ENCODE peak calls at places on chromosomes 16 and 17, in eight cellular contexts. I, A, B, F, D, Y, Z and X are unnamed samples.

GRCh38 chr16:17768257-17768656 is 297.5 kb upstream of the XYLT1 start:
- DNase-seq in I (no peak), A (no peak), B (no peak), F (no peak), D (no peak), Y (no peak), Z (no peak), X (no peak)

GRCh38 chr17:42378597-42379594 is 9.3 kb downstream of the STAT3 start:
- DNase-seq in I (no peak), A (no peak), B (no peak), F (no peak), D (no peak), Y (no peak), Z (peak), X (no peak)

GRCh38 chr17:82402865-82403264 is 15.3 kb upstream of the HEXD start:
- DNase-seq in I (no peak), A (peak), B (no peak), F (no peak), D (no peak), Y (no peak), Z (no peak), X (no peak)

GRCh38 chr17:15942207-15942833 is 2.6 kb upstream of the ADORA2B start:
- DNase-seq in I (no peak), A (no peak), B (no peak), F (no peak), D (no peak), Y (no peak), Z (no peak), X (no peak)

GRCh38 chr17:33701910-33702309 is 408.8 kb upstream of the ASIC2 start:
- DNase-seq in I (no peak), A (no peak), B (no peak), F (no peak), D (no peak), Y (no peak), Z (no peak), X (no peak)

GRCh38 chr17:21511368-21512195 is 135.4 kb downstream of the KCNJ12 start:
- DNase-seq in I (peak), A (peak), B (peak), F (peak), D (peak), Y (peak), Z (peak), X (peak)

GRCh38 chr17:72614871-72615626 is 477.4 kb downstream of the SLC39A11 start:
- DNase-seq in I (peak), A (no peak), B (no peak), F (no peak), D (no peak), Y (no peak), Z (no peak), X (peak)

GRCh38 chr17:238964-239259 is 57.5 kb upstream of the DOC2B start:
- DNase-seq in I (no peak), A (no peak), B (no peak), F (no peak), D (no peak), Y (peak), Z (no peak), X (no peak)

GRCh38 chr16:67177743-67178699 is 5.7 kb downstream of the MATCAP1 start:
- DNase-seq in I (no peak), A (no peak), B (no peak), F (no peak), D (peak), Y (peak), Z (no peak), X (peak)

GRCh38 chr17:8799001-8799850 is at the start of gene MFSD6L:
- DNase-seq in I (no peak), A (no peak), B (no peak), F (no peak), D (no peak), Y (peak), Z (no peak), X (no peak)

GRCh38 chr16:89316701-89317100 is 99.2 kb downstream of the ZNF778 start:
- DNase-seq in I (no peak), A (no peak), B (no peak), F (no peak), D (no peak), Y (no peak), Z (no peak), X (no peak)

GRCh38 chr17:7992516-7992915 is 9.9 kb upstream of the GUCY2D start:
- DNase-seq in I (no peak), A (no peak), B (no peak), F (no peak), D (no peak), Y (no peak), Z (no peak), X (no peak)

GRCh38 chr17:7782237-7782636 is 51.8 kb upstream of the KDM6B start:
- DNase-seq in I (no peak), A (no peak), B (no peak), F (no peak), D (no peak), Y (no peak), Z (no peak), X (no peak)

GRCh38 chr16:88076211-88076931 is 125.1 kb downstream of the BANP start:
- DNase-seq in I (no peak), A (no peak), B (no peak), F (no peak), D (no peak), Y (peak), Z (no peak), X (no peak)

GRCh38 chr16:64731891-64732290 is 390.0 kb downstream of the CDH11 start:
- DNase-seq in I (no peak), A (no peak), B (no peak), F (no peak), D (no peak), Y (no peak), Z (no peak), X (no peak)

GRCh38 chr17:78133971-78134898 is 3.7 kb downstream of the TMC8 start:
- DNase-seq in I (peak), A (no peak), B (no peak), F (no peak), D (peak), Y (peak), Z (peak), X (peak)

GRCh38 chr17:72984145-72984924 is 108.2 kb downstream of the SLC39A11 start:
- DNase-seq in I (no peak), A (no peak), B (no peak), F (peak), D (no peak), Y (no peak), Z (no peak), X (no peak)